ENCODE peak calls at places on chromosome 16, in eight cellular contexts. D is PC-3; I is hepatocyte; V is RWPE2; S is CD4-positive, CD25-positive, alpha-beta regulatory T cell; M is esophagus muscularis mucosa; B is psoas muscle; Q is colonic mucosa. F is an unnamed sample. For H3K4me1 and H3K27me3, the result is how much of the 10 kb centered on the place peaks cover.

GRCh38 chr16:50279142-50279865 is 13.0 kb downstream of the ADCY7 start:
- DNase-seq in M (no peak), S (no peak), Q (peak), I (no peak), D (no peak), V (peak), B (no peak), F (no peak)

GRCh38 chr16:4882261-4882632 is 35.0 kb downstream of the UBN1 start:
- DNase-seq in S (no peak), I (peak), D (peak), Q (no peak), M (no peak), B (no peak), V (no peak), F (no peak)

GRCh38 chr16:87789437-87790277 is 23.9 kb upstream of the KLHDC4 start:
- DNase-seq in V (peak), M (no peak), D (peak), S (no peak), Q (no peak), I (peak), B (no peak), F (no peak)

GRCh38 chr16:54504372-54504771 is 217.8 kb upstream of the IRX3 start:
- DNase-seq in Q (peak), B (no peak), I (no peak), V (no peak), M (no peak), S (no peak), D (no peak), F (no peak)

GRCh38 chr16:11253009-11253994 is 2.7 kb downstream of the SOCS1 start:
- DNase-seq in Q (no peak), I (no peak), D (no peak), M (no peak), S (peak), V (no peak), B (no peak), F (no peak)

GRCh38 chr16:31700200-31700529 is 172.5 kb downstream of the AHSP start:
- DNase-seq in Q (no peak), S (no peak), V (no peak), I (no peak), D (peak), M (no peak), B (no peak), F (peak)

GRCh38 chr16:4624827-4625616 is 396 bp downstream of the MGRN1 start:
- DNase-seq in S (peak), B (peak), D (no peak), I (peak), M (peak), Q (peak), V (no peak), F (peak)

GRCh38 chr16:28987170-28987853 is 2.5 kb downstream of the LAT start:
- DNase-seq in D (no peak), V (no peak), Q (no peak), S (peak), M (no peak), I (no peak), B (no peak), F (no peak)

GRCh38 chr16:59567496-59567895 is 833.4 kb upstream of the GOT2 start:
- DNase-seq in Q (no peak), D (no peak), S (no peak), M (no peak), V (no peak), I (no peak), B (no peak), F (no peak)

GRCh38 chr16:79026117-79026516 is 574.4 kb downstream of the MAF start:
- DNase-seq in S (no peak), M (no peak), B (no peak), D (no peak), V (no peak), I (no peak), Q (no peak), F (no peak)

GRCh38 chr16:89320717-89321501 is 103.4 kb downstream of the ZNF778 start:
- DNase-seq in B (peak), S (no peak), I (peak), M (no peak), D (peak), Q (peak), V (no peak), F (no peak)

GRCh38 chr16:50467943-50468748 is 80.0 kb upstream of the NKD1 start:
- DNase-seq in V (peak), M (no peak), Q (no peak), I (peak), D (no peak), S (no peak), B (no peak), F (peak)

GRCh38 chr16:20747030-20747816 is 5.6 kb upstream of the THUMPD1 start:
- DNase-seq in S (no peak), Q (peak), M (peak), B (no peak), V (no peak), I (no peak), D (no peak), F (no peak)

GRCh38 chr16:84054916-84055315 is 12.3 kb upstream of the SLC38A8 start:
- DNase-seq in S (no peak), B (no peak), D (no peak), Q (no peak), V (no peak), M (no peak), I (no peak), F (no peak)

GRCh38 chr16:78705694-78706093 is 606.2 kb downstream of the WWOX start:
- DNase-seq in S (peak), Q (no peak), V (no peak), D (peak), B (no peak), I (peak), M (no peak), F (no peak)

GRCh38 chr16:83933885-83934683 is 19.0 kb upstream of the OSGIN1 start:
- DNase-seq in S (no peak), V (no peak), D (no peak), M (no peak), B (no peak), Q (no peak), I (no peak), F (no peak)

GRCh38 chr16:68069511-68070248 is 15.5 kb upstream of the NFATC3 start:
- DNase-seq in I (no peak), S (peak), V (no peak), B (peak), D (no peak), Q (peak), M (no peak), F (no peak)

GRCh38 chr16:24677388-24677787 is 52.1 kb upstream of the TNRC6A start:
- DNase-seq in M (no peak), I (no peak), Q (no peak), D (no peak), S (no peak), V (no peak), B (no peak), F (no peak)

GRCh38 chr16:82947675-82948074 is 320.9 kb downstream of the CDH13 start:
- DNase-seq in I (no peak), Q (no peak), D (no peak), V (no peak), B (no peak), S (no peak), M (no peak), F (no peak)

GRCh38 chr16:31569360-31569717 is 41.6 kb downstream of the AHSP start:
- DNase-seq in Q (no peak), V (no peak), D (no peak), B (no peak), S (no peak), M (no peak), I (no peak), F (no peak)

GRCh38 chr16:89308391-89309333 is 91.2 kb downstream of the ZNF778 start:
- DNase-seq in B (no peak), V (no peak), S (no peak), I (no peak), D (no peak), Q (no peak), M (no peak), F (no peak)

GRCh38 chr16:30090607-30091332 is 954 bp downstream of the TBX6 start:
- DNase-seq in Q (no peak), S (no peak), M (no peak), B (no peak), I (no peak), D (no peak), V (peak), F (no peak)

GRCh38 chr16:81907681-81908080 is 103.6 kb downstream of the SDR42E1 start:
- DNase-seq in V (no peak), B (no peak), D (no peak), Q (no peak), S (no peak), I (no peak), M (no peak), F (no peak)

GRCh38 chr16:76278976-76279375 is 1.8 kb downstream of the CNTNAP4 start:
- DNase-seq in S (no peak), B (no peak), Q (no peak), I (peak), M (no peak), D (peak), V (no peak), F (no peak)

GRCh38 chr16:4661661-4662060 is 31.7 kb upstream of the NUDT16L1 start:
- DNase-seq in S (no peak), I (no peak), D (no peak), V (no peak), M (no peak), Q (no peak), B (no peak), F (no peak)

GRCh38 chr16:27305342-27305741 is 8.4 kb upstream of the IL4R start:
- DNase-seq in I (no peak), S (no peak), M (no peak), V (no peak), D (no peak), B (no peak), Q (no peak), F (no peak)

GRCh38 chr16:57923418-57923817 is 47.5 kb downstream of the CNGB1 start:
- DNase-seq in V (no peak), M (no peak), S (no peak), B (no peak), Q (no peak), I (no peak), D (no peak), F (no peak)
- H3K4me3 ChIP-seq in V (no peak), M (no peak), S (no peak), B (no peak), Q (no peak), I (no peak), D (no peak), F (no peak)

DNA sequence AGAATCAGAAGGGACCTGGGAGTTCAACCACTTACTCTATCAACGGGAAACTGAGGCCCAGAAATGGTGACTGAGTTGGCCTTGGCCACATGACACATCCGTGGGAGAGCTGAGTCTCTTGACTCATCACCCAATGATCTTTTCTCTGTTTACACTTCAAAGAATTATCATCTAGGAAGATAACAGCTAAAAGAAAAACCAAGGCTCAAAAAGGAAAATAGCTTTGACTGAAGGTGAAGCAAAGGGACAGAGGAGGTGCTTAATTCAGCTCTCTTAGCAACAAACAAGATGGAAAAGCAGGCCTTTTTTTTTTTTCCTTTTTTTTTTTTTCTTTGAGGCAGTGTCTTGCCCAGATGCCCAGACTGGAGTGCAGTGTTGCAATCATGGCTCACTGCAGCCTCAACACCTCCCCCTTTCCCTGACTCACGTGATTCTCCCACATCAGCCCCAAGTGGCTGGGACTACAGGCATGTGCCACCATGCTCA is 16.7 kb downstream of the ERCC4 start:
- DNase-seq in B (peak), D (peak), M (no peak), I (peak), Q (no peak), V (no peak), S (no peak), F (no peak)
- H3K4me1 ChIP-seq in B (under half), D (under half), M (under half), I (under half), Q (under half), V (under half), S (under half), F (under half)

GRCh38 chr16:86285938-86286921 is 224.1 kb upstream of the FOXF1 start:
- DNase-seq in B (no peak), S (no peak), D (no peak), M (no peak), V (no peak), Q (peak), I (peak), F (no peak)

GRCh38 chr16:86287641-86288201 is 222.6 kb upstream of the FOXF1 start:
- DNase-seq in I (no peak), D (no peak), S (no peak), M (no peak), Q (peak), B (no peak), V (no peak), F (no peak)

GRCh38 chr16:86283944-86284343 is 226.4 kb upstream of the FOXF1 start:
- DNase-seq in Q (peak), I (no peak), D (no peak), M (no peak), V (no peak), S (no peak), B (no peak), F (no peak)

GRCh38 chr16:86286991-86287640 is 223.2 kb upstream of the FOXF1 start:
- DNase-seq in I (peak), M (no peak), D (no peak), V (no peak), S (no peak), B (no peak), Q (peak), F (no peak)

GRCh38 chr16:86285421-86285820 is 224.9 kb upstream of the FOXF1 start:
- DNase-seq in V (no peak), I (no peak), M (no peak), B (no peak), Q (peak), D (no peak), S (no peak), F (no peak)
- H3K27me3 ChIP-seq in V (half or more), I (half or more), M (under half), B (under half), Q (under half), D (half or more), S (under half), F (under half)

DNA sequence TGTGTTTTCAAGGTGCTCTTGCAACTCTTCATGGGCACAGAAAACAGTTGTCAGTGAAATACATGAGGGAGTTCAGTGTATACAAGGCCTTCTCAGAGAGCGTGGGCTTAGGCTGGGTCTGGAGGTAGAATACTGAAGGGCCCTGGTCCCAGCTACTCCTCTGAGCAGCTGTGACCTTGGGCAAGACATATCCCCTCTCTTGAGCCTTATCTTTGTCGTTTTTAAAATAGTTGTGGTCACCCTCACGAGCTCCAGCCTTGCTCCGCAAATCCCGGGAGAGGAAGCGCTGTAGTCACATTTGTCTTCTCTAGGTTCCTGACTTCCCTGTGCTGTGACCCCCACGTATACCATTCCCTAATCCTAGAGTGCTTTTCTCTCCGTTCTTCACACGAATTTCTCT is 3.6 kb downstream of the ZNRF1 start:
- DNase-seq in S (no peak), Q (no peak), M (peak), D (no peak), B (no peak), I (no peak), V (no peak), F (no peak)
- H3K4me3 ChIP-seq in S (no peak), Q (no peak), M (no peak), D (no peak), B (peak), I (no peak), V (no peak), F (no peak)

DNA sequence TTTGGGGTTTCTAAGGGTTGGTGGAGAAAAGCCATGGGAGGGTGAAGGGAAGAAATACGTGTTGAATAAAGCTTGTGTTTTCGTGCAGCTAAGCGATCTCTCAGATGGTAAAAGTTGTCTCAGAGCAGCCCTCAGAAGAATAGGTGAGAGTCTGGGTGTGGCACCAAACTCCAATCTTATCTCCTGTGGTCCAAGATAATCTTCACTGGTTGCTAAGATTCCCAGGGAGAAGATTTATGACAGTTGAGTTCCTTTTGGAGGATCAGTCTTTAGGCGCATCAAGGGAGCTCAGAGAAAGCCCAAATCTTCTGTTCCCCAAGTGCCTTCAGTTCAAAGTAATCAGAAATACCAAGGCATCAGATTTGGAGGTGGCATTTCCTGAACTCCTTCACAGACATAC is 103.1 kb downstream of the ABCC12 start:
- DNase-seq in S (no peak), V (no peak), Q (no peak), M (no peak), D (no peak), I (no peak), B (no peak), F (peak)
- H3K4me1 ChIP-seq in S (under half), V (under half), Q (under half), M (under half), D (under half), I (under half), B (under half), F (under half)

F was measured in HAP-1.